ENCODE peak calls at places on chromosomes 11 and 22, in nine cellular contexts. R is cardiac muscle cell; G is CD8-positive, alpha-beta memory T cell; B is fibroblast of lung; X is pancreas; J is right atrium auricular region; A is gastrocnemius medialis; W is Panc1; L is tibial nerve. E is an unnamed sample.

GRCh38 chr22:33227791-33228190 is 169.6 kb upstream of the SYN3 start:
- DNase-seq in R (no peak), G (no peak), B (no peak), X (no peak), J (no peak), A (no peak), W (no peak), L (no peak), E (no peak)

GRCh38 chr22:50201191-50202129 is 649 bp downstream of the SELENOO start:
- DNase-seq in R (peak; percentile 49), G (no peak), B (no peak), X (no peak), J (no peak), A (no peak), W (no peak), L (no peak), E (no peak)

GRCh38 chr22:44063462-44064371 is 39.6 kb downstream of the PARVB start:
- DNase-seq in R (no peak), G (no peak), B (no peak), X (no peak), J (no peak), A (peak; percentile 77), W (no peak), L (no peak), E (no peak)

GRCh38 chr11:79332017-79332416 is 108.8 kb downstream of the TENM4 start:
- DNase-seq in R (no peak), G (no peak), B (peak; percentile 22), X (no peak), J (no peak), A (no peak), W (no peak), L (no peak), E (no peak)

GRCh38 chr11:133819114-133819513 is 26.2 kb downstream of the SPATA19 start:
- DNase-seq in R (no peak), G (no peak), B (no peak), X (no peak), J (no peak), A (no peak), W (no peak), L (no peak), E (no peak)

GRCh38 chr11:35185696-35186095 is 46.7 kb downstream of the CD44 start:
- DNase-seq in R (peak; percentile 49), G (no peak), B (no peak), X (no peak), J (no peak), A (no peak), W (no peak), L (no peak), E (no peak)

GRCh38 chr11:58739725-58740430 is 8.1 kb upstream of the GLYAT start:
- DNase-seq in R (no peak), G (no peak), B (no peak), X (no peak), J (no peak), A (no peak), W (no peak), L (no peak), E (no peak)

GRCh38 chr11:74018331-74019005 is 9.6 kb upstream of the UCP3 start:
- DNase-seq in R (peak; percentile 33), G (no peak), B (peak; percentile 97), X (peak; percentile 90), J (peak; percentile 98), A (peak; percentile 94), W (no peak), L (peak; percentile 82), E (peak; percentile 75)

GRCh38 chr11:119190531-119190930 is 5.3 kb downstream of the NHERF4 start:
- DNase-seq in R (no peak), G (no peak), B (no peak), X (no peak), J (no peak), A (no peak), W (no peak), L (no peak), E (no peak)

GRCh38 chr22:40499187-40499753 is 128.9 kb downstream of the SGSM3 start:
- DNase-seq in R (no peak), G (no peak), B (peak; percentile 98), X (peak; percentile 39), J (peak; percentile 75), A (no peak), W (peak; percentile 85), L (no peak), E (peak; percentile 78)

GRCh38 chr22:40313007-40313406 is 33.3 kb upstream of the ADSL start:
- DNase-seq in R (no peak), G (no peak), B (no peak), X (no peak), J (no peak), A (no peak), W (no peak), L (no peak), E (no peak)

GRCh38 chr11:44978961-44979331 is 28.3 kb upstream of the TP53I11 start:
- DNase-seq in R (no peak), G (no peak), B (no peak), X (peak; percentile 83), J (no peak), A (no peak), W (peak; percentile 61), L (no peak), E (no peak)

GRCh38 chr11:126608626-126609010 is 253.1 kb downstream of the ST3GAL4 start:
- DNase-seq in R (no peak), G (no peak), B (no peak), X (no peak), J (no peak), A (no peak), W (no peak), L (no peak), E (no peak)

DNA sequence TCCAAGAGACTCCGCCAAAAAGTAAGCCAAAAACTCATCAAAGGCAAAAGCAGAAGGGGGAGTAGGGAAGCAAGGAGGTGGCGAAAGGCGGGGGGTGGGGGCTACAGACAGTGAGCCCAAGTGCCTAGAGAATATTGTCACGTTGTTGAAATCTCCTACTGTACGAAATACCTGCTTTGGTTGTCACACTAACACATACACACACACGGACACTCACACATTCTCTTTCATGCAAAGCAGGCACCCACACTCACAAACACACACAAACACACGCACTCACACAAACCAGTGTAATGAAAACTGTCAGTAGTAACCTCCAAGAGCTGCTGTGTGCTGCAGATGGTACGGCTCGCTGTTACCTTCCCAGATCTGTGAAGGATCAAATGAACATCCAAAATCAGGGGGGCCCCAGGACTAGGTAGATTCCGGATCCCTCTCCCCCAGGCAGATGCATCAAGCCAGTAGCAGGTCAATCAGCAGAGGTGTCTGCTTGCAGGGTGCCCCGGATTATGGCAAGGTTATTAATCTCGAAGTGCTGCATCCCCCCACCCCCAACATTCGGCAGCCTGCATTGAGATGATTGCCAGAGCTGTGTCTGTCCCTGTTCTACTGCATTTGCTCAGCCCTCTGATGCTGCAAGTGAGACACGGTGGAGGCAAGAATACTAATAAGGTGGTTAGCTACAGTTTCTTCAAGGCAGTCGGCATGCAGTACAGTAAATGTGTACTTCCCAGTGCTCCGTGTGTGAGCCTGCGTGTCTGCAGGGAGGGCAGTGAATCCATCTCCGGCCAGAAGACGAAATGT is at the start of gene LRRC4C:
- DNase-seq in R (no peak), G (no peak), B (no peak), X (no peak), J (no peak), A (no peak), W (no peak), L (no peak), E (no peak)
- H3K4me3 ChIP-seq in R (no peak within 1 kb of the TSS), G (no peak within 1 kb of the TSS), B (no peak within 1 kb of the TSS), X (no peak within 1 kb of the TSS), J (no peak within 1 kb of the TSS), A (no peak within 1 kb of the TSS), W (peak within 1 kb of the TSS; percentile 19), L (no peak within 1 kb of the TSS), E (peak within 1 kb of the TSS; percentile 26)

GRCh38 chr22:29824677-29825076 is 13.4 kb downstream of the ASCC2 start:
- DNase-seq in R (no peak), G (no peak), B (no peak), X (no peak), J (peak; percentile 92), A (peak; percentile 39), W (no peak), L (peak; percentile 42), E (no peak)
- H3K36me3 ChIP-seq in R (peaks cover 5% of the 10 kb centered on the region), G (peaks cover 47% of the 10 kb centered on the region), B (peaks cover 11% of the 10 kb centered on the region), X (no peaks in the 10 kb centered on the region), J (peaks cover 50% of the 10 kb centered on the region), A (peaks cover 61% of the 10 kb centered on the region), W (no peaks in the 10 kb centered on the region), L (peaks cover 87% of the 10 kb centered on the region), E (peaks cover 62% of the 10 kb centered on the region)

DNA sequence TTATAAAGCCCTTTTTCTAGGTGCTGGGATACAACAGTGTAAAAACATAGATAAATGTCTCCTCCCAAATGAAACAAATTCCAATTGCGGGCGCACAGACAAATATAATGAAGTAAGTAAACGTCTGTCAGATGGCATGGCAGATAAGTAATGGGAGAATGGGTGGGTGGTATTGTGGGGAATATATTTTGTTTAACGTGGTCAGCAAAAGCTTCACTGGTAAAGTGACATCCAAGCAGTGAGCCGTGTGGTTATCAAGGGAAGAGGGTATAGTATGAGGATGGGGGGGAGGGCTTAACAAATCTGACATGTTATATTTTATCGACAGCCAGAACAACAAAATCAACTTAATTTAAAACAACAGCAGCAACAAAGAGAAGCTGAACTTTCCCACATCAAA is 1.2 kb downstream of the SVIP start:
- DNase-seq in R (no peak), G (no peak), B (no peak), X (no peak), J (no peak), A (no peak), W (no peak), L (no peak), E (no peak)
- H3K4me3 ChIP-seq in R (no peak overlapping the region), G (peak overlapping the region; percentile 28), B (peak overlapping the region; percentile 97), X (no peak overlapping the region), J (no peak overlapping the region), A (peak overlapping the region; percentile 78), W (peak overlapping the region; percentile 6), L (peak overlapping the region; percentile 75), E (peak overlapping the region; percentile 68)

GRCh38 chr11:8206251-8207079 is 37.6 kb upstream of the RIC3 start:
- DNase-seq in R (no peak), G (no peak), B (peak; percentile 24), X (peak; percentile 43), J (no peak), A (no peak), W (no peak), L (no peak), E (no peak)

GRCh38 chr11:8205566-8205965 is 36.7 kb upstream of the RIC3 start:
- DNase-seq in R (no peak), G (no peak), B (no peak), X (no peak), J (no peak), A (no peak), W (no peak), L (no peak), E (no peak)

GRCh38 chr11:8202428-8203160 is 33.8 kb upstream of the RIC3 start:
- DNase-seq in R (no peak), G (no peak), B (no peak), X (no peak), J (no peak), A (no peak), W (no peak), L (no peak), E (no peak)

GRCh38 chr11:8203980-8204379 is 35.2 kb upstream of the RIC3 start:
- DNase-seq in R (no peak), G (no peak), B (no peak), X (no peak), J (no peak), A (no peak), W (no peak), L (no peak), E (no peak)

DNA sequence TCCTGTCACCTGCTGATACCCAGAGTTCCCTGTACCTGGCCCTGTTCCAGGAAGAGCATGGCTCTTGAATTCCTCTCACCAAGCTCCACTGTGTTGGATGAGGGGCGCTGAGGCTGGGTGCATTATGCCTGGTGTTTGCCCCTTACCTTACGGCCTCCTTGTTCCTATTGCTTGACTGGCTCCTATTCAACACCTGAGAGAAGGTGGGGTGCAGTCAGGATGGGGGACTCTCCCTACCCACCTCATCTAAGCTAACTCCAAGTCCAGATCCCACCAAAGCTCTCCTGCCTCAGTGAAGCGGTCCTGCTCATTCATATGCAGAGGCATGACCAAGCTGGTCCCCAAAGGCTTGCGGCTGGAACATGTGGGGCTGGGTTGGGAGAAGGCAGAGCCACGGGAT is 35.8 kb upstream of the RIC3 start:
- DNase-seq in R (no peak), G (no peak), B (no peak), X (no peak), J (no peak), A (no peak), W (no peak), L (no peak), E (no peak)
- H3K36me3 ChIP-seq in R (no peaks in the 10 kb centered on the region), G (no peaks in the 10 kb centered on the region), B (no peaks in the 10 kb centered on the region), X (no peaks in the 10 kb centered on the region), J (no peaks in the 10 kb centered on the region), A (no peaks in the 10 kb centered on the region), W (no peaks in the 10 kb centered on the region), L (no peaks in the 10 kb centered on the region), E (no peaks in the 10 kb centered on the region)

E was measured in ascending aorta.